ENCODE peak calls at places on chromosomes 2 and 18, in nine cellular contexts. P is fibroblast of mammary gland, H is ovary, Z is epithelial cell of esophagus, A is Panc1, E is psoas muscle, F is IMR-90, U is lower lobe of right lung, X is GM12865. V is an unnamed sample.
A peak's percentile ranks its signal among the peaks of the same experiment; 100 is the strongest.

GRCh38 chr2:216015722-216016464 is 2.5 kb upstream of the MREG start:
- DNase-seq in U (no peak), F (no peak), P (no peak), E (no peak), H (no peak), X (peak; percentile 95), A (no peak), Z (no peak), V (no peak)

GRCh38 chr2:69384618-69385081 is 2.4 kb downstream of the GFPT1 start:
- DNase-seq in U (no peak), E (no peak), F (peak; percentile 56), X (no peak), P (peak; percentile 27), A (no peak), H (no peak), Z (no peak), V (peak; percentile 24)

GRCh38 chr2:8230466-8230865 is 451.4 kb upstream of the ID2 start:
- DNase-seq in E (no peak), X (no peak), F (no peak), U (no peak), Z (no peak), A (no peak), H (no peak), P (no peak), V (no peak)

GRCh38 chr2:68452168-68452890 is 14.8 kb downstream of the FBXO48 start:
- DNase-seq in H (no peak), P (no peak), U (no peak), F (no peak), E (no peak), A (no peak), X (no peak), Z (no peak), V (no peak)

GRCh38 chr18:48832961-48833700 is 117.6 kb downstream of the SMAD7 start:
- DNase-seq in P (peak; percentile 74), Z (peak; percentile 76), H (peak; percentile 20), X (peak; percentile 65), A (peak; percentile 64), E (peak; percentile 48), U (peak; percentile 73), F (peak; percentile 67), V (peak; percentile 76)

GRCh38 chr2:149388120-149388816 is 57.9 kb downstream of the LYPD6 start:
- DNase-seq in U (no peak), A (no peak), Z (no peak), E (no peak), P (peak; percentile 5), F (no peak), H (no peak), X (peak; percentile 10), V (no peak)

GRCh38 chr18:47720741-47721140 is 209.7 kb downstream of the SMAD2 start:
- DNase-seq in X (no peak), U (no peak), A (no peak), F (no peak), P (no peak), Z (no peak), H (no peak), E (no peak), V (no peak)

GRCh38 chr2:37468139-37468538 is 123.7 kb downstream of the QPCT start:
- DNase-seq in H (no peak), E (peak; percentile 66), A (no peak), U (no peak), P (peak; percentile 14), X (no peak), F (no peak), Z (no peak), V (peak; percentile 29)

DNA sequence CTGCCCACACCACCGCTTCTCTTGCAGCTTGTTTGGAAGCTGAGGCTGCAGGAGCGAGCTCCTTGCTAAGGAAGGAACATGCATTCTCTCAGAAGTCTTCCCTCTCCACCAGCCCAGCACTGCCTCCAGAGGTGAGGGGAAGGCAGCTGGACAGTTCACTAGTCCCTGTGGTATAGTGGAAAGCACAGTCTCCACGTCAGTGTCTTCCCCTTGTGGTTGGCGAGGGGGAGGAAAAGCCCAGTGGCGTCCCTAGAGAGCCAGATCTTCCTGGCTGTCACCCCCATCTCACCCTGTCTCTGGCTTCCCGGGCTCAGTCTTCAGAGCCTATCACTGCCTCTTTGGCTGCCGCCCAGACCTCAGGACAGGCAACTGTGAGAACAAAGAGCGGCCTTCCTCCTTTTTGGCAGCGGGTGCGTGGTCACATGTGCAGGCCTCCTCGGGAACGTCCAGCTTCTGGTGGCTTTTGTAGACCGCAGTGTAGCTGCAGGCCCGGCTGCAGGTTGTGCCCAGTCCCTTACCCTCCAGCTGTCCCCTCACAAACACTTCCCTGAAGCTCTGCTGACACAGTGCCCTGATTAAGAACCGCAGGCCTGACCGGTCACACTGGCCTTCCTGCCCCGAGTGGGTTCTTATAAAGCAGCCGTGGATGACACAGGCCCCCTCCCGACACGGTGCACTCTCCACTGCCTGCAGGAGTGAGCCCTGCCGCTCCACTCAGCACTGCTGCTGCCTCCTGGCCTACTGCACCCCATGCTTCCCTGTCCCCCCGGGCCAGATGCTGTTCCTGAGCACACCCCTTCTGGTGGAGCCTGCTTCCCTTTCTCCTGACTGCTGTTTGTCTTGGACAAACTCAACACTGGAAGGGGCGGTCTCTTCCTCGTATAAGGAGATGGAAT is 90.9 kb downstream of the RNF144A start:
- DNase-seq in P (peak; percentile 98), F (no peak), A (no peak), H (peak; percentile 66), X (no peak), Z (no peak), E (peak; percentile 95), U (peak; percentile 88), V (peak; percentile 93)
- TF ChIP-seq CTCF in P (peak; percentile 56), F (no peak), A (peak; percentile 9), H (peak; percentile 19), X (no peak), Z (no peak), E (peak; percentile 55), U (peak; percentile 55), V (peak; percentile 59)

DNA sequence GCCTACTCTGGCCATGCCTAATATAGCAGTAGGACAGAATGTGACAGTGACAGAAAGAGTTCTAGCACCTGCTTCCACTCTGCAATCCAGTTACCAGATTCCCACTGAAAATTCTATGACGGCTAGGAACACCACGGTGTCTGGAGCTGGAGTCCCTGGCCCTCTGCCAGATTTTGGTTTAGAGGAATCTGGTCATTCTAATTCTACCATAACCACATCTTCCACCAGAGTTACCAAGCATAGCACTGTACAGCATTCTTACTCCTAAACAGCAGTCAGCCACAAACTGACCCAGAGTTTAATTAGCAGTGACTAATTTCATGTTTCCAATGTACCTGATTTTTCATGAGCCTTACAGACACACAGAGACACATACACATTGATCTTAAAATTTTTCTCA is 45.2 kb upstream of the TTR start:
- DNase-seq in P (no peak), X (no peak), E (no peak), U (no peak), H (no peak), A (no peak), F (no peak), Z (no peak), V (no peak)
- H3K4me3 ChIP-seq in P (no peak overlapping the region), X (no peak overlapping the region), E (no peak overlapping the region), U (no peak overlapping the region), H (no peak overlapping the region), A (no peak overlapping the region), F (no peak overlapping the region), Z (no peak overlapping the region), V (no peak overlapping the region)

GRCh38 chr2:219620546-219620945 is 6.9 kb upstream of the SLC4A3 start:
- DNase-seq in E (no peak), H (no peak), U (no peak), Z (no peak), X (no peak), A (no peak), F (no peak), P (no peak), V (no peak)

GRCh38 chr2:219618733-219619122 is 8.7 kb upstream of the SLC4A3 start:
- DNase-seq in A (no peak), E (no peak), H (peak; percentile 24), Z (no peak), P (no peak), F (no peak), U (no peak), X (no peak), V (no peak)

GRCh38 chr2:219622472-219622871 is 5.0 kb upstream of the SLC4A3 start:
- DNase-seq in A (no peak), P (no peak), U (no peak), F (no peak), Z (no peak), H (no peak), E (no peak), X (no peak), V (no peak)

GRCh38 chr2:219616550-219616949 is 10.9 kb upstream of the SLC4A3 start:
- DNase-seq in A (no peak), U (no peak), Z (no peak), P (no peak), H (no peak), X (no peak), F (no peak), E (no peak), V (no peak)

DNA sequence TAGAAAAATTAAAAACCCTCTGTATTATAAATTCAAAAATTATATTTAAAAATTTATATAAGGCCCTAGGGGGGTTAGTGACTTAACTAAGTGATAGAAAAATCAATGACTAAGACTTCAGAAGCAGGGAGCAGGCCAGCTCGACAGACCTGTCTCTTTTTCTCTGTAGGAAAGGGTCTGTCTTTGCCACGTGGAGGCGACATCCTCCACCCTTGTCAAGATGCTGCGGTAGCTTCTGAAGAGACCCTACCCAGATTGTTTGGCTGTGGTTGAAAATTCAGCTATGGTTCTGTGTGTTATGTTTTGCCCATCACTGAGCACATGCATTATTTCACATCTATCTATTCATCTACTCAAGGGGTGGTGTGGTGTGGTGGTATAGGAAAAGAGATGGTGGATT is 8.2 kb upstream of the SLC4A3 start:
- DNase-seq in P (no peak), A (no peak), F (no peak), H (no peak), X (no peak), E (no peak), U (no peak), Z (no peak), V (no peak)
- TF ChIP-seq CTCF in P (no peak), A (no peak), F (no peak), H (no peak), X (no peak), E (no peak), U (no peak), Z (no peak), V (no peak)

GRCh38 chr2:74850816-74851566 is 17.1 kb downstream of the HK2 start:
- DNase-seq in E (no peak), U (no peak), H (no peak), P (no peak), Z (peak; percentile 64), A (no peak), X (no peak), F (peak; percentile 59), V (peak; percentile 51)

GRCh38 chr2:74845991-74846390 is 12.1 kb downstream of the HK2 start:
- DNase-seq in Z (no peak), F (peak; percentile 47), A (no peak), H (no peak), E (no peak), U (no peak), X (no peak), P (peak; percentile 59), V (no peak)

GRCh38 chr2:74846481-74846880 is 12.6 kb downstream of the HK2 start:
- DNase-seq in F (no peak), Z (no peak), X (no peak), U (no peak), P (no peak), E (no peak), A (no peak), H (no peak), V (no peak)

GRCh38 chr2:74847075-74847858 is 13.3 kb downstream of the HK2 start:
- DNase-seq in Z (peak; percentile 83), P (peak; percentile 20), U (no peak), A (no peak), F (peak; percentile 26), H (no peak), X (no peak), E (no peak), V (no peak)

DNA sequence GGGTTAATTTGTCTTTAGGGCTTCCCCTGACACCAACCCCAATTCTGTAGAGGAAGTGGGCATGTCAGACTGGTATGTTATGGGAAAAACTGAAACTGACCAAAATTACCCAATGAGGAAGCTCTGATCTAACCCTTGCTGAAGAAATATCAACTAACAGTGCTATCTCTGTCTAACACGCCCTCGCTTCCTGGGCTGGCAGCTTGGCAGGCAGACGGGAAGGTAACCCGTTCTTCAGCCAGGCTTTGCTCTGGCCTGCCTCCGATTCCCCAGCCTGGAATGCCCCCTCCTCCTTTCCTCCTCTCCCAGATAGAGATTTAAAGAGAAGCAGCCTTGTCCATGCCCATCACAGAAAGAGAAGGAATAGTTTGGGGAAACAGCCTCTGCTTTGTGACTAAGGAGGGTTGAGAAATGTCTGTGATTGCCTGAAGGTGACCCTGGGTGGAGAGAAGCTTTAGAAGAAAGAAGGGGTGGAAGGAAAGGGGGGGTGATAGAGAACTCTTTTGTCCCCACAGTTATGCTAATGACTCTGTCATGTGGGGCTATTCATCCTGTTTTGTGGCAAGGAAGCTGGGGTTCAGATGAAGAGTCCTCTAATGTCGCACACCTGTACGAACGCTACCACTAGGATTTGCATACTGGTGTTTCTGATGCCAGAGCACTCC is 15.4 kb downstream of the HK2 start:
- DNase-seq in H (no peak), Z (peak; percentile 86), A (no peak), U (peak; percentile 76), X (peak; percentile 83), E (peak; percentile 65), F (peak; percentile 33), P (no peak), V (peak; percentile 75)
- H3K4me3 ChIP-seq in H (no peak overlapping the region), Z (no peak overlapping the region), A (no peak overlapping the region), U (peak overlapping the region; percentile 19), X (peak overlapping the region; percentile 38), E (peak overlapping the region; percentile 12), F (no peak overlapping the region), P (no peak overlapping the region), V (no peak overlapping the region)